ENCODE peak calls at places on chromosomes 16 and 17, in five cellular contexts. P is DMS53; F is NCI-H1092; B is psoas muscle; Q is stimulated activated CD4-positive, alpha-beta T cell treated with anti-CD3 and anti-CD28 coated beads, Interleukin-4, amount 100 ng/mL, for 4 hours. T is an unnamed sample.

GRCh38 chr16:71540-72341 is 690 bp downstream of the RHBDF1 start:
- DNase-seq in F (no peak), B (peak; percentile 81), Q (no peak), P (peak; percentile 96), T (peak; percentile 90)

GRCh38 chr17:5164465-5164864 is 27.2 kb downstream of the ZNF594 start:
- DNase-seq in F (no peak), P (no peak), B (no peak), Q (no peak), T (no peak)

GRCh38 chr17:72600934-72601333 is 480.1 kb downstream of the SOX9 start:
- DNase-seq in F (no peak), B (no peak), Q (no peak), P (no peak), T (no peak)

GRCh38 chr17:48131216-48131824 is 23.8 kb downstream of the SNX11 start:
- DNase-seq in P (peak; percentile 90), Q (peak; percentile 18), B (no peak), F (peak; percentile 77), T (no peak)

GRCh38 chr17:62652251-62653001 is 25.0 kb downstream of the MRC2 start:
- DNase-seq in F (peak; percentile 79), B (peak; percentile 76), Q (no peak), P (peak; percentile 77), T (peak; percentile 65)

GRCh38 chr17:44353656-44354331 is 8.7 kb downstream of the GRN start:
- DNase-seq in F (no peak), P (peak; percentile 77), Q (no peak), B (no peak), T (no peak)

GRCh38 chr16:79146-80054 is 1.4 kb downstream of the MPG start:
- DNase-seq in Q (no peak), F (no peak), P (no peak), B (no peak), T (no peak)

GRCh38 chr17:4833941-4834501 is 881 bp downstream of the MINK1 start:
- DNase-seq in P (peak; percentile 62), B (no peak), F (no peak), Q (no peak), T (no peak)

GRCh38 chr16:29899516-29900101 is at the start of gene SEZ6L2:
- DNase-seq in F (peak; percentile 89), B (peak; percentile 30), P (peak; percentile 96), Q (peak; percentile 81), T (peak; percentile 83)

GRCh38 chr16:84341533-84342295 is 26.6 kb upstream of the ATP2C2 start:
- DNase-seq in P (no peak), B (no peak), F (no peak), Q (no peak), T (no peak)

GRCh38 chr17:9971991-9972390 is 66.9 kb upstream of the RCVRN start:
- DNase-seq in F (no peak), P (no peak), B (peak; percentile 72), Q (no peak), T (no peak)

GRCh38 chr17:50956409-50956749 is 90.2 kb upstream of the TOB1 start:
- DNase-seq in P (no peak), F (no peak), Q (no peak), B (no peak), T (no peak)

GRCh38 chr17:3935140-3935542 is 18.9 kb upstream of the P2RX1 start:
- DNase-seq in P (peak; percentile 72), B (peak; percentile 49), Q (no peak), F (peak; percentile 27), T (peak; percentile 38)

GRCh38 chr16:86398622-86399021 is 111.7 kb upstream of the FOXF1 start:
- DNase-seq in Q (no peak), P (no peak), F (no peak), B (no peak), T (no peak)

GRCh38 chr17:17769869-17770361 is 66.9 kb downstream of the SREBF1 start:
- DNase-seq in P (no peak), Q (no peak), B (no peak), F (no peak), T (no peak)

T was measured in breast epithelium.